ENCODE peak calls at places on chromosomes 4 and X, in seven cellular contexts. One of them, this sample, is unnamed.

GRCh38 chrX:101550362-101550761 is at the start of gene ARMCX1:
- DNase-seq in central memory CD8-positive, alpha-beta T cell: no peak
- DNase-seq in activated T-helper 1 cell treated with Interleukin-2 at 50 U/mL for 16 hours: no peak
- DNase-seq in CD8-positive, alpha-beta T cell: no peak
- DNase-seq in stimulated activated CD4-positive, alpha-beta T cell treated with anti-CD3 and anti-CD28 coated beads, Interleukin-15, amount 100 ng/mL, for 1 hour: no peak
- DNase-seq in amygdala: peak
- DNase-seq in activated T-cell treated with anti-CD3 and anti-CD28 coated beads, Interleukin-2, amount 50 U/mL, for 48 hours: peak
- DNase-seq in this sample: peak

GRCh38 chr4:13892739-13893105 is 265.2 kb upstream of the BOD1L1 start:
- DNase-seq in stimulated activated CD4-positive, alpha-beta T cell treated with anti-CD3 and anti-CD28 coated beads, Interleukin-15, amount 100 ng/mL, for 1 hour: no peak
- DNase-seq in activated T-cell treated with anti-CD3 and anti-CD28 coated beads, Interleukin-2, amount 50 U/mL, for 48 hours: no peak
- DNase-seq in amygdala: no peak
- DNase-seq in activated T-helper 1 cell treated with Interleukin-2 at 50 U/mL for 16 hours: no peak
- DNase-seq in central memory CD8-positive, alpha-beta T cell: no peak
- DNase-seq in CD8-positive, alpha-beta T cell: no peak
- DNase-seq in this sample: no peak

GRCh38 chr4:181528570-181529184 is 714.5 kb upstream of the TENM3 start:
- DNase-seq in central memory CD8-positive, alpha-beta T cell: no peak
- DNase-seq in amygdala: peak
- DNase-seq in stimulated activated CD4-positive, alpha-beta T cell treated with anti-CD3 and anti-CD28 coated beads, Interleukin-15, amount 100 ng/mL, for 1 hour: no peak
- DNase-seq in CD8-positive, alpha-beta T cell: no peak
- DNase-seq in activated T-cell treated with anti-CD3 and anti-CD28 coated beads, Interleukin-2, amount 50 U/mL, for 48 hours: peak
- DNase-seq in activated T-helper 1 cell treated with Interleukin-2 at 50 U/mL for 16 hours: no peak
- DNase-seq in this sample: no peak

GRCh38 chr4:123244233-123244632 is 152.4 kb upstream of the SPRY1 start:
- DNase-seq in central memory CD8-positive, alpha-beta T cell: no peak
- DNase-seq in amygdala: no peak
- DNase-seq in activated T-cell treated with anti-CD3 and anti-CD28 coated beads, Interleukin-2, amount 50 U/mL, for 48 hours: no peak
- DNase-seq in activated T-helper 1 cell treated with Interleukin-2 at 50 U/mL for 16 hours: no peak
- DNase-seq in stimulated activated CD4-positive, alpha-beta T cell treated with anti-CD3 and anti-CD28 coated beads, Interleukin-15, amount 100 ng/mL, for 1 hour: no peak
- DNase-seq in CD8-positive, alpha-beta T cell: no peak
- DNase-seq in this sample: no peak

GRCh38 chr4:26611879-26612278 is 28.0 kb downstream of the TBC1D19 start:
- DNase-seq in amygdala: no peak
- DNase-seq in stimulated activated CD4-positive, alpha-beta T cell treated with anti-CD3 and anti-CD28 coated beads, Interleukin-15, amount 100 ng/mL, for 1 hour: no peak
- DNase-seq in activated T-cell treated with anti-CD3 and anti-CD28 coated beads, Interleukin-2, amount 50 U/mL, for 48 hours: no peak
- DNase-seq in CD8-positive, alpha-beta T cell: no peak
- DNase-seq in central memory CD8-positive, alpha-beta T cell: no peak
- DNase-seq in activated T-helper 1 cell treated with Interleukin-2 at 50 U/mL for 16 hours: no peak
- DNase-seq in this sample: no peak

GRCh38 chr4:139841464-139842195 is 176.0 kb downstream of the MGST2 start:
- DNase-seq in stimulated activated CD4-positive, alpha-beta T cell treated with anti-CD3 and anti-CD28 coated beads, Interleukin-15, amount 100 ng/mL, for 1 hour: no peak
- DNase-seq in activated T-helper 1 cell treated with Interleukin-2 at 50 U/mL for 16 hours: no peak
- DNase-seq in CD8-positive, alpha-beta T cell: peak
- DNase-seq in activated T-cell treated with anti-CD3 and anti-CD28 coated beads, Interleukin-2, amount 50 U/mL, for 48 hours: no peak
- DNase-seq in central memory CD8-positive, alpha-beta T cell: no peak
- DNase-seq in amygdala: no peak
- DNase-seq in this sample: no peak

GRCh38 chr4:64341711-64342110 is 67.5 kb downstream of the TECRL start:
- DNase-seq in amygdala: no peak
- DNase-seq in stimulated activated CD4-positive, alpha-beta T cell treated with anti-CD3 and anti-CD28 coated beads, Interleukin-15, amount 100 ng/mL, for 1 hour: no peak
- DNase-seq in activated T-cell treated with anti-CD3 and anti-CD28 coated beads, Interleukin-2, amount 50 U/mL, for 48 hours: no peak
- DNase-seq in activated T-helper 1 cell treated with Interleukin-2 at 50 U/mL for 16 hours: no peak
- DNase-seq in central memory CD8-positive, alpha-beta T cell: no peak
- DNase-seq in CD8-positive, alpha-beta T cell: no peak
- DNase-seq in this sample: no peak

GRCh38 chr4:185357220-185357619 is 38.5 kb downstream of the LRP2BP start:
- DNase-seq in activated T-helper 1 cell treated with Interleukin-2 at 50 U/mL for 16 hours: no peak
- DNase-seq in CD8-positive, alpha-beta T cell: no peak
- DNase-seq in activated T-cell treated with anti-CD3 and anti-CD28 coated beads, Interleukin-2, amount 50 U/mL, for 48 hours: no peak
- DNase-seq in central memory CD8-positive, alpha-beta T cell: no peak
- DNase-seq in amygdala: no peak
- DNase-seq in stimulated activated CD4-positive, alpha-beta T cell treated with anti-CD3 and anti-CD28 coated beads, Interleukin-15, amount 100 ng/mL, for 1 hour: no peak
- DNase-seq in this sample: no peak

GRCh38 chr4:185411833-185412232 is 13.9 kb downstream of the UFSP2 start:
- DNase-seq in activated T-helper 1 cell treated with Interleukin-2 at 50 U/mL for 16 hours: no peak
- DNase-seq in amygdala: no peak
- DNase-seq in activated T-cell treated with anti-CD3 and anti-CD28 coated beads, Interleukin-2, amount 50 U/mL, for 48 hours: no peak
- DNase-seq in CD8-positive, alpha-beta T cell: no peak
- DNase-seq in stimulated activated CD4-positive, alpha-beta T cell treated with anti-CD3 and anti-CD28 coated beads, Interleukin-15, amount 100 ng/mL, for 1 hour: no peak
- DNase-seq in central memory CD8-positive, alpha-beta T cell: no peak
- DNase-seq in this sample: no peak

GRCh38 chrX:105552395-105552794 is 269.9 kb upstream of the NRK start:
- DNase-seq in amygdala: no peak
- DNase-seq in activated T-cell treated with anti-CD3 and anti-CD28 coated beads, Interleukin-2, amount 50 U/mL, for 48 hours: no peak
- DNase-seq in central memory CD8-positive, alpha-beta T cell: no peak
- DNase-seq in CD8-positive, alpha-beta T cell: no peak
- DNase-seq in stimulated activated CD4-positive, alpha-beta T cell treated with anti-CD3 and anti-CD28 coated beads, Interleukin-15, amount 100 ng/mL, for 1 hour: no peak
- DNase-seq in activated T-helper 1 cell treated with Interleukin-2 at 50 U/mL for 16 hours: no peak
- DNase-seq in this sample: no peak

GRCh38 chrX:102832661-102833060 is 104.4 kb upstream of the RAB40AL start:
- DNase-seq in CD8-positive, alpha-beta T cell: no peak
- DNase-seq in activated T-helper 1 cell treated with Interleukin-2 at 50 U/mL for 16 hours: no peak
- DNase-seq in amygdala: no peak
- DNase-seq in central memory CD8-positive, alpha-beta T cell: no peak
- DNase-seq in activated T-cell treated with anti-CD3 and anti-CD28 coated beads, Interleukin-2, amount 50 U/mL, for 48 hours: no peak
- DNase-seq in stimulated activated CD4-positive, alpha-beta T cell treated with anti-CD3 and anti-CD28 coated beads, Interleukin-15, amount 100 ng/mL, for 1 hour: no peak
- DNase-seq in this sample: no peak

GRCh38 chrX:139324756-139325155 is 205.8 kb upstream of the F9 start:
- DNase-seq in central memory CD8-positive, alpha-beta T cell: no peak
- DNase-seq in stimulated activated CD4-positive, alpha-beta T cell treated with anti-CD3 and anti-CD28 coated beads, Interleukin-15, amount 100 ng/mL, for 1 hour: no peak
- DNase-seq in CD8-positive, alpha-beta T cell: no peak
- DNase-seq in activated T-helper 1 cell treated with Interleukin-2 at 50 U/mL for 16 hours: no peak
- DNase-seq in activated T-cell treated with anti-CD3 and anti-CD28 coated beads, Interleukin-2, amount 50 U/mL, for 48 hours: no peak
- DNase-seq in amygdala: no peak
- DNase-seq in this sample: no peak

GRCh38 chrX:149511081-149511480 is 6.0 kb upstream of the IDS start:
- DNase-seq in CD8-positive, alpha-beta T cell: no peak
- DNase-seq in stimulated activated CD4-positive, alpha-beta T cell treated with anti-CD3 and anti-CD28 coated beads, Interleukin-15, amount 100 ng/mL, for 1 hour: no peak
- DNase-seq in amygdala: no peak
- DNase-seq in activated T-cell treated with anti-CD3 and anti-CD28 coated beads, Interleukin-2, amount 50 U/mL, for 48 hours: no peak
- DNase-seq in central memory CD8-positive, alpha-beta T cell: no peak
- DNase-seq in activated T-helper 1 cell treated with Interleukin-2 at 50 U/mL for 16 hours: no peak
- DNase-seq in this sample: no peak

GRCh38 chr4:53189011-53189410 is 176.8 kb downstream of the SCFD2 start:
- DNase-seq in activated T-cell treated with anti-CD3 and anti-CD28 coated beads, Interleukin-2, amount 50 U/mL, for 48 hours: no peak
- DNase-seq in central memory CD8-positive, alpha-beta T cell: no peak
- DNase-seq in activated T-helper 1 cell treated with Interleukin-2 at 50 U/mL for 16 hours: no peak
- DNase-seq in stimulated activated CD4-positive, alpha-beta T cell treated with anti-CD3 and anti-CD28 coated beads, Interleukin-15, amount 100 ng/mL, for 1 hour: no peak
- DNase-seq in amygdala: no peak
- DNase-seq in CD8-positive, alpha-beta T cell: no peak
- DNase-seq in this sample: no peak

GRCh38 chrX:42755820-42756219 is 22.1 kb downstream of the PPP1R2C start:
- DNase-seq in activated T-cell treated with anti-CD3 and anti-CD28 coated beads, Interleukin-2, amount 50 U/mL, for 48 hours: no peak
- DNase-seq in activated T-helper 1 cell treated with Interleukin-2 at 50 U/mL for 16 hours: no peak
- DNase-seq in stimulated activated CD4-positive, alpha-beta T cell treated with anti-CD3 and anti-CD28 coated beads, Interleukin-15, amount 100 ng/mL, for 1 hour: no peak
- DNase-seq in central memory CD8-positive, alpha-beta T cell: no peak
- DNase-seq in CD8-positive, alpha-beta T cell: no peak
- DNase-seq in amygdala: no peak
- DNase-seq in this sample: no peak

GRCh38 chr4:125123710-125124109 is 191.0 kb upstream of the FAT4 start:
- DNase-seq in stimulated activated CD4-positive, alpha-beta T cell treated with anti-CD3 and anti-CD28 coated beads, Interleukin-15, amount 100 ng/mL, for 1 hour: no peak
- DNase-seq in activated T-helper 1 cell treated with Interleukin-2 at 50 U/mL for 16 hours: no peak
- DNase-seq in central memory CD8-positive, alpha-beta T cell: no peak
- DNase-seq in activated T-cell treated with anti-CD3 and anti-CD28 coated beads, Interleukin-2, amount 50 U/mL, for 48 hours: no peak
- DNase-seq in CD8-positive, alpha-beta T cell: no peak
- DNase-seq in amygdala: no peak
- DNase-seq in this sample: no peak

GRCh38 chr4:2361366-2362285 is 56.8 kb downstream of the ZFYVE28 start:
- DNase-seq in stimulated activated CD4-positive, alpha-beta T cell treated with anti-CD3 and anti-CD28 coated beads, Interleukin-15, amount 100 ng/mL, for 1 hour: no peak
- DNase-seq in central memory CD8-positive, alpha-beta T cell: no peak
- DNase-seq in activated T-helper 1 cell treated with Interleukin-2 at 50 U/mL for 16 hours: no peak
- DNase-seq in activated T-cell treated with anti-CD3 and anti-CD28 coated beads, Interleukin-2, amount 50 U/mL, for 48 hours: no peak
- DNase-seq in CD8-positive, alpha-beta T cell: no peak
- DNase-seq in amygdala: no peak
- DNase-seq in this sample: no peak

GRCh38 chr4:128009428-128009827 is 44.2 kb downstream of the ABHD18 start:
- DNase-seq in stimulated activated CD4-positive, alpha-beta T cell treated with anti-CD3 and anti-CD28 coated beads, Interleukin-15, amount 100 ng/mL, for 1 hour: no peak
- DNase-seq in CD8-positive, alpha-beta T cell: no peak
- DNase-seq in central memory CD8-positive, alpha-beta T cell: no peak
- DNase-seq in activated T-cell treated with anti-CD3 and anti-CD28 coated beads, Interleukin-2, amount 50 U/mL, for 48 hours: no peak
- DNase-seq in activated T-helper 1 cell treated with Interleukin-2 at 50 U/mL for 16 hours: no peak
- DNase-seq in amygdala: no peak
- DNase-seq in this sample: no peak

GRCh38 chr4:92121099-92121498 is 182.7 kb upstream of the GRID2 start:
- DNase-seq in stimulated activated CD4-positive, alpha-beta T cell treated with anti-CD3 and anti-CD28 coated beads, Interleukin-15, amount 100 ng/mL, for 1 hour: no peak
- DNase-seq in CD8-positive, alpha-beta T cell: no peak
- DNase-seq in amygdala: no peak
- DNase-seq in central memory CD8-positive, alpha-beta T cell: no peak
- DNase-seq in activated T-cell treated with anti-CD3 and anti-CD28 coated beads, Interleukin-2, amount 50 U/mL, for 48 hours: no peak
- DNase-seq in activated T-helper 1 cell treated with Interleukin-2 at 50 U/mL for 16 hours: no peak
- DNase-seq in this sample: no peak

GRCh38 chr4:172061204-172061603 is 248.0 kb downstream of the GALNTL6 start:
- DNase-seq in activated T-cell treated with anti-CD3 and anti-CD28 coated beads, Interleukin-2, amount 50 U/mL, for 48 hours: no peak
- DNase-seq in CD8-positive, alpha-beta T cell: no peak
- DNase-seq in central memory CD8-positive, alpha-beta T cell: no peak
- DNase-seq in amygdala: no peak
- DNase-seq in stimulated activated CD4-positive, alpha-beta T cell treated with anti-CD3 and anti-CD28 coated beads, Interleukin-15, amount 100 ng/mL, for 1 hour: no peak
- DNase-seq in activated T-helper 1 cell treated with Interleukin-2 at 50 U/mL for 16 hours: no peak
- DNase-seq in this sample: no peak

GRCh38 chrX:41332408-41332987 is 1.5 kb upstream of the DDX3X start:
- DNase-seq in CD8-positive, alpha-beta T cell: no peak
- DNase-seq in stimulated activated CD4-positive, alpha-beta T cell treated with anti-CD3 and anti-CD28 coated beads, Interleukin-15, amount 100 ng/mL, for 1 hour: no peak
- DNase-seq in central memory CD8-positive, alpha-beta T cell: no peak
- DNase-seq in activated T-cell treated with anti-CD3 and anti-CD28 coated beads, Interleukin-2, amount 50 U/mL, for 48 hours: no peak
- DNase-seq in amygdala: no peak
- DNase-seq in activated T-helper 1 cell treated with Interleukin-2 at 50 U/mL for 16 hours: no peak
- DNase-seq in this sample: no peak

GRCh38 chrX:133742602-133743305 is 242.6 kb downstream of the GPC3 start:
- DNase-seq in central memory CD8-positive, alpha-beta T cell: no peak
- DNase-seq in activated T-helper 1 cell treated with Interleukin-2 at 50 U/mL for 16 hours: no peak
- DNase-seq in amygdala: no peak
- DNase-seq in activated T-cell treated with anti-CD3 and anti-CD28 coated beads, Interleukin-2, amount 50 U/mL, for 48 hours: no peak
- DNase-seq in stimulated activated CD4-positive, alpha-beta T cell treated with anti-CD3 and anti-CD28 coated beads, Interleukin-15, amount 100 ng/mL, for 1 hour: no peak
- DNase-seq in CD8-positive, alpha-beta T cell: no peak
- DNase-seq in this sample: no peak

GRCh38 chrX:30875957-30876356 is 13.1 kb downstream of the TAB3 start:
- DNase-seq in amygdala: no peak
- DNase-seq in activated T-helper 1 cell treated with Interleukin-2 at 50 U/mL for 16 hours: no peak
- DNase-seq in stimulated activated CD4-positive, alpha-beta T cell treated with anti-CD3 and anti-CD28 coated beads, Interleukin-15, amount 100 ng/mL, for 1 hour: no peak
- DNase-seq in central memory CD8-positive, alpha-beta T cell: no peak
- DNase-seq in CD8-positive, alpha-beta T cell: no peak
- DNase-seq in activated T-cell treated with anti-CD3 and anti-CD28 coated beads, Interleukin-2, amount 50 U/mL, for 48 hours: peak
- DNase-seq in this sample: no peak

GRCh38 chr4:1470816-1471442 is 64.7 kb upstream of the NKX1-1 start:
- DNase-seq in CD8-positive, alpha-beta T cell: no peak
- DNase-seq in activated T-helper 1 cell treated with Interleukin-2 at 50 U/mL for 16 hours: no peak
- DNase-seq in stimulated activated CD4-positive, alpha-beta T cell treated with anti-CD3 and anti-CD28 coated beads, Interleukin-15, amount 100 ng/mL, for 1 hour: no peak
- DNase-seq in activated T-cell treated with anti-CD3 and anti-CD28 coated beads, Interleukin-2, amount 50 U/mL, for 48 hours: no peak
- DNase-seq in amygdala: no peak
- DNase-seq in central memory CD8-positive, alpha-beta T cell: no peak
- DNase-seq in this sample: no peak

This sample was measured in glomerular endothelial cell.